ENCODE peak calls at places on chromosomes 4 and X, in four cellular contexts. I is H1, Q is K562, R is SK-N-SH. U is an unnamed sample.

GRCh38 chr4:163495900-163496299 is 1.4 kb downstream of the TMA16 start:
- DNase-seq in R (peak), I (no peak), Q (no peak), U (peak)

GRCh38 chr4:147786031-147786430 is 54.1 kb downstream of the ARHGAP10 start:
- DNase-seq in I (no peak), R (no peak), Q (no peak), U (no peak)

GRCh38 chr4:158801066-158801465 is 32.2 kb downstream of the FNIP2 start:
- DNase-seq in Q (no peak), R (no peak), I (no peak), U (no peak)

GRCh38 chrX:20523626-20524312 is 257.1 kb upstream of the RPS6KA3 start:
- DNase-seq in Q (no peak), R (no peak), I (no peak), U (no peak)

GRCh38 chr4:151667666-151668065 is 93.1 kb downstream of the GATB start:
- DNase-seq in R (no peak), Q (no peak), I (no peak), U (no peak)

GRCh38 chr4:186845137-186845842 is 121.6 kb upstream of the FAT1 start:
- DNase-seq in I (no peak), Q (peak), R (no peak), U (no peak)

GRCh38 chrX:150483576-150483975 is 84.8 kb upstream of the MTM1 start:
- DNase-seq in Q (no peak), R (no peak), I (no peak), U (no peak)

GRCh38 chrX:155745792-155746191 is 133.0 kb upstream of the TMLHE start:
- DNase-seq in Q (peak), R (no peak), I (no peak), U (no peak)

GRCh38 chrX:31459361-31459760 is 387.5 kb upstream of the FTHL17 start:
- DNase-seq in R (no peak), I (no peak), Q (no peak), U (no peak)

GRCh38 chr4:151952137-151952536 is 191.3 kb upstream of the GATB start:
- DNase-seq in Q (no peak), R (no peak), I (no peak), U (no peak)

GRCh38 chrX:52015794-52016193 is 53.2 kb downstream of the MAGED4B start:
- DNase-seq in I (no peak), Q (no peak), R (no peak), U (no peak)

GRCh38 chr4:72665376-72665978 is 96.5 kb upstream of the ADAMTS3 start:
- DNase-seq in Q (no peak), I (no peak), R (no peak), U (no peak)

GRCh38 chr4:19262467-19262866 is 989.2 kb upstream of the SLIT2 start:
- DNase-seq in Q (no peak), R (no peak), I (no peak), U (no peak)

GRCh38 chrX:31580227-31580626 is 508.4 kb upstream of the FTHL17 start:
- DNase-seq in I (no peak), Q (no peak), R (no peak), U (no peak)

GRCh38 chrX:7926501-7926900 is 712 bp downstream of the PNPLA4 start:
- DNase-seq in I (no peak), R (no peak), Q (no peak), U (no peak)

GRCh38 chrX:110665223-110665622 is 130.4 kb downstream of the CHRDL1 start:
- DNase-seq in R (no peak), I (no peak), Q (no peak), U (no peak)

GRCh38 chrX:20038966-20039365 is 48.1 kb upstream of the BCLAF3 start:
- DNase-seq in R (no peak), I (no peak), Q (no peak), U (no peak)

GRCh38 chr4:142846105-142846728 is at the start of gene INPP4B:
- DNase-seq in R (peak), I (no peak), Q (no peak), U (no peak)

GRCh38 chr4:3317011-3317655 is 24.3 kb downstream of the RGS12 start:
- DNase-seq in R (no peak), Q (no peak), I (no peak), U (no peak)

GRCh38 chrX:15834051-15834450 is 20.6 kb downstream of the AP1S2 start:
- DNase-seq in R (no peak), I (no peak), Q (no peak), U (no peak)

GRCh38 chr4:95838192-95838591 is 1.7 kb upstream of the PDHA2 start:
- DNase-seq in I (no peak), R (no peak), Q (no peak), U (no peak)

GRCh38 chr4:56690393-56690971 is 9.4 kb upstream of the HOPX start:
- DNase-seq in R (no peak), I (no peak), Q (no peak), U (no peak)

GRCh38 chr4:56691425-56691824 is 10.3 kb upstream of the HOPX start:
- DNase-seq in Q (no peak), I (no peak), R (no peak), U (no peak)

GRCh38 chr4:56689231-56689630 is 8.1 kb upstream of the HOPX start:
- DNase-seq in Q (no peak), I (no peak), R (no peak), U (no peak)

GRCh38 chr4:56689661-56690060 is 8.6 kb upstream of the HOPX start:
- DNase-seq in R (no peak), Q (no peak), I (no peak), U (no peak)

DNA sequence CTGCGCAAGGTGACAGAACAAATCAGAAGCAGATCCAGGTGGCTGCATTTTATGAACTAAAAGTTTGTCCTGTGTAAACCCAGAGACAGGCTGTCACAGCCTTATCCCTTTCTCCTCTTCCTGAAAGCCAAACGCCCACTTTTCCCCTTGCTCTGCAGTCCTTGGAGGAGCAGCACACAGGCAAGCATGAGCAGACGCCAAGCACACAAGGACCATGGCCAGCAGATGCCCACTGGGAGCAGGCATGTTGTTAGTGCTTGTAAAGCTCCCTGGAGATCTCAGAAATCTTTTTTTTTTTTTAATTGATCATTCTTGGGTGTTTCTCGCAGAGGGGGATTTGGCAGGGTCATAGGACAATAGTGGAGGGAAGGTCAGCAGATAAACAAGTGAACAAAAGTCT is 11.5 kb upstream of the HOPX start:
- DNase-seq in R (no peak), I (no peak), Q (no peak), U (no peak)
- TF ChIP-seq NRF1 in R (no peak), I (no peak), Q (no peak), U (no peak)

GRCh38 chr4:61605971-61606370 is 405.8 kb downstream of the ADGRL3 start:
- DNase-seq in I (no peak), Q (no peak), R (no peak), U (no peak)

DNA sequence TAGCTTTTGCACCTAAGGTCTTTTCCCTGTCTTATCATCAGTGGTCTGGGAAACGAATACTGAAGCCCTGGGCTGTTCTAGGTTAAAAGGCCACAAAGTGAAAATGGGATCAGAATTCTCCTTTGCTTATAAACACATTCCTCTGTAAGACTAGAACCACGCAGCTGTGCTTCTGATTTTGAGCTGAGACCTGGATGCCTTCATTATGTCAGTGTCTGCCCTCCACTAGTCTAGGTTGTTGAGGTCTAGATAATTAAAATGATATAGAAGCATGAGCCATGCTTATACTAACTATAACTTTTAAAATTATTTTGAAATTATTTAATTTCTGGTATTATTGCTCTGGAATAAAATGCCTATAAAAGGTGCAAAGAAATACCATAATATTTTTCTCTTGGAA is 403.9 kb downstream of the ADGRL3 start:
- DNase-seq in Q (no peak), I (no peak), R (no peak), U (no peak)
- TF ChIP-seq CHD2 in Q (no peak), I (no peak), R (no peak), U (no peak)

GRCh38 chr4:1364748-1365147 is 17.7 kb downstream of the UVSSA start:
- DNase-seq in I (no peak), R (no peak), Q (no peak), U (no peak)

GRCh38 chr4:1364217-1364616 is 17.2 kb downstream of the UVSSA start:
- DNase-seq in I (no peak), Q (no peak), R (no peak), U (no peak)

GRCh38 chr4:1367230-1367935 is 20.4 kb downstream of the UVSSA start:
- DNase-seq in Q (no peak), I (no peak), R (no peak), U (no peak)

GRCh38 chr4:1366371-1367229 is 19.6 kb downstream of the UVSSA start:
- DNase-seq in I (no peak), R (no peak), Q (no peak), U (no peak)

DNA sequence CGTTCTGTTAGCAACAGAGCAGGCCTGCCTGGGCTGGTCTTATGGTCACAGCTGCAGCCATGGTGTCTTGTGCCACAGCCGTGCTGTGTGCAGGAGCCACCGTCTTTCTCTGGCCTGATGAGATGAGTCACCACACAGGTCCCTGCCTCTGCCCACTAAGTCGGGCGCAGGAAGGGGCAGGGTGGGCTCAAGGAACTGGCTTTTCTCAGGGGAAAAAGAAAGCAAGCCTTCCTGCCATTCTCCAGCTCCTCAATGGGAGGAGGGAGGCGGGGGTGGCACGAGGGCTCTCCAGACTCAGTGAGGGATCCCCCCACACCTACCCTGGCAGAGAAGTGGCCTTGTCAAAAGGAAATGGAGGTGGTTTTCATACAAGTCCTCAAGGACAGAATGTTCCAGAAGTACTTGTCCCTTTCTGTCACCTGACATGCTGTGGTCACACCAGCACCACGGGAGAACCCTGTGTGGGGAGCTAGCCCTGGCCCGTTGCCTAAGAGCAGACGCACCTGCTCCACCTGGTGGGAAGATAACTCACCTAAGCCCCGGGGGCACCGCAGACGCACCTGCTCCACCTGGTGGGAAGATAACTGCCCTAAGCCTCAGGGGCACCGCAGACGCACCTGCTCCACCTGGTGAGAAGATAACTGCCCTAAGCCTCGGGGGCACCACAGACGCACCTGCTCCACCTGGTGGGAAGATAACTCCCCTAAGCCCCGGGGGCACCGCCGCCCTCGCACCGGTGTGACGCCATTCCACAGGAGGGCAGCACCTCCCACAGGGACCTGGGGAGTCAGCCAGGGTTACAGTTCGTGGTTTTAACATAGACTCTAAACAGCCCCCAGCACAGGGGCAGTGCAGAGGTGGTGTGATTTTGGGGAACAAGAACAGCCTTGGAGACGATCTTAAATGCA is 18.5 kb downstream of the UVSSA start:
- DNase-seq in R (no peak), Q (no peak), I (no peak), U (no peak)
- TF ChIP-seq NRF1 in R (no peak), Q (no peak), I (no peak), U (no peak)

GRCh38 chrX:75158054-75158453 is 2.0 kb upstream of the ABCB7 start:
- DNase-seq in I (no peak), Q (no peak), R (no peak), U (no peak)

GRCh38 chrX:75154871-75155270 is 1.2 kb downstream of the ABCB7 start:
- DNase-seq in I (no peak), R (no peak), Q (no peak), U (no peak)

GRCh38 chrX:75155454-75155829 is 641 bp downstream of the ABCB7 start:
- DNase-seq in I (no peak), R (peak), Q (peak), U (no peak)

GRCh38 chrX:75155830-75156525 is at the start of gene ABCB7:
- DNase-seq in Q (peak), I (peak), R (peak), U (peak)

DNA sequence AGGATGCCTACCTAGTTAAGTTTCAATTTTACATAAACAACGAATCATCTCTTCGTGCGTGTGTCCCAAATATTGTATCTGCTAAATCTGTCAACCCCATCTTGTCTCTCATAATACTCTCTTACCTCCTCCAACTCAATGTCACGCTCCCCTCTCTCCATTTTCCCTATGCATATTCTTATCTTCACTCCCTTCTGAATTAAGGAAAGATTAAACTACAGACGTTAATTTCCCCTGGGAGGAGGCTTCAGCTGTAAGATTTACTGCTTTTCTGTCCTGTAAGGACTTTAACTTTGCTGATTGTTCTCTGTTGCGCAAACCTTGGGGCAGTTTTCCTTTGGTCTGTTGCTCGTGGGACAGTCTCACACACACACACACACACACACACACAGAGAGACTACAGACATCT is 458 bp upstream of the ABCB7 start:
- DNase-seq in R (peak), Q (peak), I (no peak), U (no peak)
- TF ChIP-seq CHD2 in R (no peak), Q (no peak), I (no peak), U (no peak)

U was measured in GM12878.